ENCODE peak calls at places on chromosomes 6 and 20, in five cellular contexts. R, X, C, B and N are unnamed samples.

GRCh38 chr6:17493286-17493685 is 99.9 kb downstream of the CAP2 start:
- DNase-seq in B (peak), C (peak), R (no peak), X (no peak), N (no peak)

GRCh38 chr20:61389077-61389476 is 137.0 kb downstream of the CDH4 start:
- DNase-seq in X (no peak), R (no peak), B (no peak), C (no peak), N (no peak)

GRCh38 chr6:72955666-72956065 is 269.6 kb downstream of the KHDC1L start:
- DNase-seq in B (no peak), C (no peak), X (peak), R (no peak), N (no peak)

GRCh38 chr6:141103246-141103645 is 1029.5 kb upstream of the GJE1 start:
- DNase-seq in X (peak), C (peak), B (peak), R (peak), N (no peak)

GRCh38 chr6:117496383-117496990 is 14.0 kb downstream of the DCBLD1 start:
- DNase-seq in B (peak), C (peak), X (no peak), R (no peak), N (peak)

GRCh38 chr6:150079604-150080003 is 10.7 kb upstream of the ULBP3 start:
- DNase-seq in X (peak), R (no peak), B (peak), C (no peak), N (no peak)

GRCh38 chr6:27650620-27651370 is 177.9 kb upstream of the ZNF184 start:
- DNase-seq in R (no peak), X (peak), B (peak), C (peak), N (no peak)

GRCh38 chr20:51712501-51713212 is 55.5 kb downstream of the ATP9A start:
- DNase-seq in B (peak), C (peak), X (no peak), R (no peak), N (no peak)

GRCh38 chr6:7166410-7167293 is 58.9 kb downstream of the RREB1 start:
- DNase-seq in C (no peak), B (peak), R (no peak), X (no peak), N (no peak)